ENCODE peak calls at places on chromosomes 5 and 9, in six cellular contexts. Q is neural progenitor cell, V is left ventricle myocardium inferior, I is heart right ventricle, O is aorta, U is cardiac fibroblast. Y is an unnamed sample.

GRCh38 chr9:71363286-71363961 is 242.0 kb upstream of the TRPM3 start:
- DNase-seq in Q (no peak), V (no peak), O (no peak), U (no peak), I (no peak), Y (no peak)

GRCh38 chr9:4034404-4034803 is 265.5 kb downstream of the GLIS3 start:
- DNase-seq in I (no peak), U (no peak), V (no peak), O (no peak), Q (no peak), Y (peak)

GRCh38 chr5:116736671-116737070 is 162.0 kb upstream of the SEMA6A start:
- DNase-seq in U (no peak), I (no peak), O (no peak), V (no peak), Q (no peak), Y (no peak)

GRCh38 chr9:8012986-8013385 is 213.4 kb upstream of the DMAC1 start:
- DNase-seq in V (no peak), Q (peak), U (no peak), I (no peak), O (no peak), Y (peak)

GRCh38 chr5:174529925-174530681 is 194.3 kb upstream of the MSX2 start:
- DNase-seq in Q (no peak), U (no peak), V (no peak), O (no peak), I (no peak), Y (no peak)

GRCh38 chr9:33498387-33498786 is 24.7 kb upstream of the NOL6 start:
- DNase-seq in V (no peak), O (no peak), I (no peak), Q (no peak), U (peak), Y (no peak)

GRCh38 chr9:100714372-100715099 is 136.7 kb downstream of the CAVIN4 start:
- DNase-seq in U (peak), V (peak), Q (peak), O (no peak), I (peak), Y (peak)

GRCh38 chr5:8906303-8906967 is 639.4 kb downstream of the SEMA5A start:
- DNase-seq in Q (no peak), O (no peak), I (no peak), U (peak), V (no peak), Y (no peak)

GRCh38 chr9:93669116-93669957 is 93.0 kb downstream of the PHF2 start:
- DNase-seq in O (peak), Q (no peak), I (no peak), U (no peak), V (peak), Y (no peak)

GRCh38 chr5:94397508-94397907 is 220.9 kb downstream of the KIAA0825 start:
- DNase-seq in Q (no peak), I (no peak), U (peak), O (no peak), V (no peak), Y (peak)

GRCh38 chr9:116391306-116391900 is 237.8 kb downstream of the PAPPA start:
- DNase-seq in Q (no peak), U (peak), V (no peak), O (no peak), I (no peak), Y (peak)

GRCh38 chr5:111628901-111629300 is 116.6 kb upstream of the STARD4 start:
- DNase-seq in U (peak), V (no peak), I (no peak), Q (no peak), O (no peak), Y (no peak)

GRCh38 chr5:83767409-83767992 is 46.8 kb upstream of the HAPLN1 start:
- DNase-seq in U (peak), I (no peak), Q (no peak), O (no peak), V (no peak), Y (peak)

GRCh38 chr9:78324682-78325081 is 27.8 kb downstream of the PSAT1 start:
- DNase-seq in Q (no peak), U (no peak), I (no peak), V (no peak), O (no peak), Y (no peak)

GRCh38 chr5:132090107-132090506 is 16.5 kb downstream of the CSF2 start:
- DNase-seq in O (no peak), V (no peak), I (no peak), U (peak), Q (no peak), Y (no peak)

GRCh38 chr9:104923740-104924139 is 4.2 kb downstream of the ABCA1 start:
- DNase-seq in U (no peak), V (no peak), I (no peak), O (no peak), Q (no peak), Y (no peak)

GRCh38 chr5:159441441-159441840 is 111.2 kb upstream of the IL12B start:
- DNase-seq in I (peak), U (peak), Q (peak), O (no peak), V (peak), Y (peak)

GRCh38 chr9:21591221-21592062 is 109.3 kb upstream of the IFNE start:
- DNase-seq in O (peak), I (no peak), V (peak), Q (peak), U (peak), Y (peak)

GRCh38 chr5:179823937-179824744 is 3.4 kb downstream of the SQSTM1 start:
- DNase-seq in I (no peak), V (no peak), O (peak), U (no peak), Q (no peak), Y (no peak)

GRCh38 chr5:52751137-52751536 is 36.6 kb upstream of the ITGA1 start:
- DNase-seq in O (no peak), V (no peak), U (no peak), Q (no peak), I (no peak), Y (no peak)

GRCh38 chr5:59039003-59039295 is 456.1 kb downstream of the RAB3C start:
- DNase-seq in Q (peak), V (no peak), I (no peak), U (no peak), O (no peak), Y (peak)

GRCh38 chr5:97243352-97243751 is 60.3 kb upstream of the RIOK2 start:
- DNase-seq in Q (no peak), I (no peak), V (no peak), U (peak), O (no peak), Y (peak)

GRCh38 chr9:121472361-121472910 is 27.2 kb downstream of the GGTA1 start:
- DNase-seq in U (no peak), Q (no peak), V (no peak), I (no peak), O (no peak), Y (no peak)

GRCh38 chr9:92738661-92739081 is 26.0 kb downstream of the BICD2 start:
- DNase-seq in Q (no peak), V (no peak), I (peak), O (no peak), U (no peak), Y (peak)

GRCh38 chr5:139640432-139641115 is 7.6 kb upstream of the CXXC5 start:
- DNase-seq in Q (no peak), O (peak), I (no peak), V (no peak), U (no peak), Y (no peak)

GRCh38 chr5:80406980-80407734 is 707 bp upstream of the ZFYVE16 start:
- DNase-seq in O (peak), V (peak), I (peak), Q (no peak), U (peak), Y (no peak)

GRCh38 chr5:956941-957729 is 51.5 kb upstream of the NKD2 start:
- DNase-seq in V (no peak), O (peak), Q (peak), U (peak), I (no peak), Y (peak)

GRCh38 chr5:139543423-139543991 is 17.6 kb upstream of the UBE2D2 start:
- DNase-seq in Q (peak), O (peak), I (peak), V (peak), U (no peak), Y (peak)

GRCh38 chr9:28491121-28491520 is 917.8 kb upstream of the C9orf72 start:
- DNase-seq in I (no peak), V (no peak), Q (no peak), O (no peak), U (no peak), Y (no peak)

GRCh38 chr5:176727983-176728675 is 80.8 kb downstream of the TSPAN17 start:
- DNase-seq in U (no peak), O (no peak), Q (no peak), I (no peak), V (no peak), Y (no peak)

GRCh38 chr5:78339591-78340450 is 20.6 kb upstream of the SCAMP1 start:
- DNase-seq in I (no peak), V (no peak), U (no peak), Q (no peak), O (no peak), Y (no peak)

GRCh38 chr9:124291801-124292396 is 34.1 kb downstream of the NEK6 start:
- DNase-seq in U (no peak), I (no peak), O (peak), V (peak), Q (no peak), Y (no peak)

GRCh38 chr9:35538361-35539234 is 48.7 kb downstream of the RUSC2 start:
- DNase-seq in I (peak), Q (peak), O (peak), U (peak), V (peak), Y (peak)
- H3K4me3 ChIP-seq in I (peak), Q (peak), O (no peak), U (peak), V (peak), Y (no peak)

DNA sequence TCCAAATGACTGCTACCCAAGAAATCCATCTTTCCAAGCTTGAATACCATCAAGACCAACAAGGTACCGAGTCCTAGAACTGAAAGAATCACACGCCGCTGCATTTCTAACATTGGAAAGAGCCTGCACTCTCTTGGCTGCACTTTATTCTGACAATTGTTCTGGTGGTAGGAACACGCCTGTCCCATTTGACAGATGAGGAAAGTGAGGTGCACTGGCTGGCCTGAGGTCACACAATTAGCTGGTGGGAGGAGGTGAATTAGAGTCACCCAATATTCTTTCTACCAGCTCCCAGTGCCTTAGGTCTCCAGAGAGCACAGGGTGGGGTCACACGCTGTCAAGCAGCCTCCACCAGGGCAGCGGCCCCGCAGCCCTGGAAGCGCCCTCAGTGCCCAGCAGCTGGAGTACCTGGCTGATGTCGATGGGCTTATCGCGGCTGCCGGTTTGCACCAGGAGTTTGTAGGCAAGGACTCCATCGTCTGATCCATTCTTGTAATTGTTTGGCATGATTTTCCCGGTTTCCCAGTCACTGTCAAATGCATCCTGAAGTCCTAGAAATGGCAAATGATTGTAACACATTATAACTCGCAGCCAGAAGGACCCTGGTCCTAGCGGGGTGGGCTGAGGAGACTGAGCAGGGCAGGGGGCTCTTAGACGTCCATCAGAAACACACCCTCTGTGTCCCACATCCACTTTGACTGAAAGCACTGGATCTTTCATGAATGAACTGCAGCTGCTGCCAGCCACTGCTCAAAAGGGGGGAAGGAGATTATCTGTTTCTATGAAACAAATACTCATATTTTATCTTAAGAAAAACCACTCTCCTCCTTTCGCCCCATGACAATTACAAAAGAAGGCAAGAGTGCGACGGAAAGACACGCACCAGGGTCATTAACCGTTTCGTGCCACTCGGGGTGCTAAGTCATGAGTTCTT is 55.1 kb downstream of the PTCH1 start:
- DNase-seq in Q (no peak), O (no peak), U (no peak), V (no peak), I (no peak), Y (no peak)
- H3K4me3 ChIP-seq in Q (no peak), O (no peak), U (no peak), V (peak), I (peak), Y (no peak)

DNA sequence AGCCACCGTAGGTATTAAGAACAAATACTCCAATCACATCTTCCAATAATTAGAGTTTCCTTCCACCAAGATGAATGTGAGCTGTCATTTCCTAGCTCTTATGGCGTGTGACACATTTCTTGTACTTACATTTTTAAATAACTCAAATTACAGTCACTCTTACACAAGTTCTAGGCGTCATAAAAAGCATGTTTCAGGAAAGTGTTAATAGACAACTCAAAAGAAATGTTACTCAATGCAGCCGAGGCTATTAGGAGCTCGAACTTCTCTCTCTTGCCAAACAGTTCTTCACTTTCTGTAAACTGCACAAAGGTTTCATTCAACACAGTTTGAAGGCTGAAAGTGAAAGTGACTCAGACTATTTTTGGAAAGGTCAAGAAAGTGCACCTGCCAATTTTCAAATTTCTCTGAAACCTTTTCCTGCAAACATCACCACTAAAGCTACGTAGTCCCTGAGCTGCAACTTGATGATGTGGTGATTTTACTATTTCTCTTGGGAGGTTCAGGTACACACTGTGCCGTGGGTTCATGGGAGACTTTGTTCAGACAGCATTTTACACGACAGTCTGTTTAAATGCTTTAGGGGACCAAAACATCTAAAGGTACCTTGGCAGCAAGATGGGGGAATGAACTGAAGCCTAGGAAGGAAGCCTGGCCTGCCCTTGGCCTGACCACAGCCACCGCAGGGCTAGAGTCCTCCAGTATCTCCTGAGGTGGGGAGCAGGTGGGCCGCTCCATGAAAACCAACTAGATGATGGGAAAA is 153.6 kb downstream of the AUH start:
- DNase-seq in U (peak), I (no peak), O (no peak), V (no peak), Q (no peak), Y (no peak)
- H3K4me3 ChIP-seq in U (no peak), I (no peak), O (peak), V (peak), Q (no peak), Y (no peak)

GRCh38 chr9:134390947-134391318 is 64.7 kb downstream of the RXRA start:
- DNase-seq in O (no peak), U (no peak), Q (no peak), V (no peak), I (no peak), Y (no peak)
- H3K4me3 ChIP-seq in O (no peak), U (no peak), Q (no peak), V (no peak), I (no peak), Y (no peak)

GRCh38 chr9:111433082-111433481 is 51.1 kb downstream of the ECPAS start:
- DNase-seq in I (no peak), V (no peak), U (no peak), O (no peak), Q (no peak), Y (no peak)
- H3K4me3 ChIP-seq in I (no peak), V (no peak), U (no peak), O (no peak), Q (no peak), Y (no peak)

GRCh38 chr9:5452286-5452609 is 1.9 kb downstream of the CD274 start:
- DNase-seq in I (no peak), O (no peak), V (no peak), Q (no peak), U (no peak), Y (no peak)
- H3K4me3 ChIP-seq in I (no peak), O (no peak), V (no peak), Q (no peak), U (no peak), Y (no peak)

Y was measured in mesendoderm.